ENCODE peak calls at places on chromosomes 7 and 10, in four cellular contexts. M, H, I and K are unnamed samples.

GRCh38 chr7:33965116-33965827 is 59.9 kb downstream of the BMPER start:
- DNase-seq in M (no peak), I (no peak), H (no peak), K (no peak)

GRCh38 chr10:44963772-44964633 is 4.4 kb downstream of the RASSF4 start:
- DNase-seq in M (peak), I (no peak), H (no peak), K (peak)

GRCh38 chr10:78871796-78872195 is 197.0 kb upstream of the ZMIZ1 start:
- DNase-seq in M (no peak), H (no peak), I (no peak), K (no peak)

GRCh38 chr7:39734605-39735004 is 111.2 kb downstream of the RALA start:
- DNase-seq in I (no peak), M (no peak), H (no peak), K (no peak)

GRCh38 chr10:12018438-12019342 is 23.9 kb downstream of the UPF2 start:
- DNase-seq in I (peak), M (no peak), H (no peak), K (no peak)

GRCh38 chr7:325051-325798 is 35.3 kb downstream of the FOXL3 start:
- DNase-seq in H (no peak), I (no peak), M (no peak), K (no peak)

GRCh38 chr7:43108255-43109011 is 4.0 kb upstream of the HECW1 start:
- DNase-seq in I (no peak), M (peak), H (peak), K (peak)

GRCh38 chr7:69893915-69894314 is 295.6 kb downstream of the AUTS2 start:
- DNase-seq in I (no peak), H (no peak), M (no peak), K (no peak)

GRCh38 chr10:6024334-6024682 is 37.9 kb downstream of the IL2RA start:
- DNase-seq in M (no peak), I (no peak), H (no peak), K (no peak)

GRCh38 chr7:23020742-23021401 is 6.9 kb upstream of the HYCC1 start:
- DNase-seq in H (peak), I (peak), M (peak), K (peak)

GRCh38 chr7:156668130-156668741 is 27.7 kb downstream of the RNF32 start:
- DNase-seq in M (no peak), H (no peak), I (no peak), K (no peak)

GRCh38 chr10:117445992-117446391 is 70.8 kb upstream of the PDZD8 start:
- DNase-seq in I (no peak), H (no peak), M (no peak), K (no peak)

GRCh38 chr10:117450940-117451339 is 75.7 kb upstream of the PDZD8 start:
- DNase-seq in M (no peak), H (peak), I (no peak), K (no peak)

GRCh38 chr10:117448840-117449239 is 73.6 kb upstream of the PDZD8 start:
- DNase-seq in M (no peak), H (no peak), I (no peak), K (no peak)

GRCh38 chr10:117454502-117454901 is 79.3 kb upstream of the PDZD8 start:
- DNase-seq in I (no peak), H (no peak), M (no peak), K (no peak)

GRCh38 chr10:117449636-117450035 is 74.4 kb upstream of the PDZD8 start:
- DNase-seq in M (no peak), I (no peak), H (no peak), K (no peak)
- TF ChIP-seq CTCF in M (no peak), I (peak), H (no peak), K (no peak)

GRCh38 chr7:128845475-128845874 is 15.3 kb downstream of the FLNC start:
- DNase-seq in H (no peak), M (no peak), I (no peak), K (no peak)
- TF ChIP-seq CTCF in H (no peak), M (no peak), I (no peak), K (no peak)

GRCh38 chr10:56116684-56117083 is 244.4 kb downstream of the ZWINT start:
- DNase-seq in I (no peak), H (no peak), M (no peak), K (no peak)
- TF ChIP-seq CTCF in I (no peak), H (no peak), M (no peak), K (no peak)

DNA sequence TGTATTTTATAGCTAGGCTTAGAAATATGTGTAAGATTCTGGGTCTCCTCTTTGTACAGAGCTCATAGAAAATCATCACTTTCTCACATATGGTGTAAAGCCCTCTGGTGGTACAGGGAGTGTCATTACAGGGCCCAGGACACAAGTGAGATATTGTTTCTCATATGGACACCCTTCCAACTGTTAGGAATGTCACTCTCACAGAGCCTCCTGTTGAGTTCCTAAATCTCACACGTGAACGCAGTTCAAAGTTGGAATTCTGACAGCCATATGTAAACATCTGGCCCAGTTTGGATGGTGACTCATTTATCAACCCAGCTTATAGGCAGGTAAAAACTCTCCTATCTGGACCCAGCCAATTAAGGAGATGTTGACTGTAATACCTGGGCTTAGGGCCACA is 35.4 kb upstream of the ZNF107 start:
- DNase-seq in I (no peak), H (no peak), M (no peak), K (no peak)
- TF ChIP-seq CTCF in I (peak), H (peak), M (peak), K (peak)

GRCh38 chr10:23358357-23358756 is 13.8 kb upstream of the C10orf67 start:
- DNase-seq in I (no peak), H (no peak), M (no peak), K (no peak)
- TF ChIP-seq CTCF in I (peak), H (no peak), M (no peak), K (peak)

DNA sequence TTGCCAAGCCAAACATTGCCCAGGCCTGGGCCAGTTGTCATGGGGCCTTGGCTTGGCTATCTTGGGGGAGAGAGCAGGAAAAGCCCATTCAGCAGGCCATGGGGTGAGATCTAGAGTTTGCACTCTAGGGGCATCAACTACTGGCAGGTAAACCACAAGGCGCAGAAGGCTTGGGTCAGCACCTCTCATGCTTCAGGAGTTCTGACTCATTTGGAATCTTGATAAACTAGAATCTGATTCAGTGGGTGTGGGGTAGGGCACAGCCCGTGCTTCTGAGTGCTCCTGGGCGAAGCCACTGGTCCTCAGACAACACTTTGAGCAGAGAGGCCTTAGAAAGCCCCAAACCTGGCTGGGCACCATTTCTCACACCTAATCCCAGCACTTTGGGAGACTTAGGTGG is 81.1 kb downstream of the RGS10 start:
- DNase-seq in I (no peak), M (no peak), H (no peak), K (no peak)
- TF ChIP-seq CTCF in I (no peak), M (no peak), H (no peak), K (no peak)

GRCh38 chr10:34528320-34528719 is 286.8 kb downstream of the PARD3 start:
- DNase-seq in I (peak), H (no peak), M (no peak), K (no peak)
- TF ChIP-seq CTCF in I (no peak), H (no peak), M (no peak), K (no peak)

GRCh38 chr10:74771054-74771453 is 55.3 kb upstream of the KAT6B start:
- DNase-seq in M (no peak), H (no peak), I (no peak), K (no peak)
- TF ChIP-seq CTCF in M (no peak), H (no peak), I (no peak), K (no peak)